ENCODE peak calls at places on chromosomes 3 and 15, in eight cellular contexts. A is HFF-Myc, B is astrocyte of the cerebellum, P is SK-N-SH, C is cardiac fibroblast, E is stomach, N is Panc1, D is PC-3. O is an unnamed sample.
A peak's percentile ranks its signal among the peaks of the same experiment; 100 is the strongest.

GRCh38 chr15:71596672-71597071 is 213.7 kb upstream of the NR2E3 start:
- DNase-seq in D (no peak), B (peak; percentile 78), C (no peak), N (no peak), E (peak; percentile 81), P (no peak), A (no peak), O (no peak)

GRCh38 chr3:122025296-122025695 is 3.2 kb upstream of the ILDR1 start:
- DNase-seq in A (no peak), D (no peak), P (no peak), C (no peak), B (no peak), E (no peak), N (no peak), O (no peak)

GRCh38 chr15:78950906-78951840 is 6.3 kb upstream of the CTSH start:
- DNase-seq in E (no peak), P (no peak), A (no peak), B (no peak), D (peak; percentile 60), N (peak; percentile 28), C (no peak), O (no peak)

GRCh38 chr3:35970793-35971192 is 331.5 kb downstream of the ARPP21 start:
- DNase-seq in P (no peak), D (peak; percentile 44), B (no peak), N (no peak), E (no peak), A (no peak), C (no peak), O (no peak)

GRCh38 chr3:117131259-117131658 is 421.7 kb downstream of the TUSC7 start:
- DNase-seq in E (peak; percentile 40), N (no peak), B (no peak), C (no peak), P (no peak), A (no peak), D (no peak), O (no peak)

GRCh38 chr15:84979651-84980050 is 2.0 kb upstream of the PDE8A start:
- DNase-seq in D (no peak), P (no peak), N (no peak), C (no peak), E (no peak), B (no peak), A (no peak), O (no peak)

GRCh38 chr15:68674975-68675374 is 96.2 kb downstream of the CORO2B start:
- DNase-seq in B (no peak), A (no peak), P (no peak), N (no peak), D (no peak), E (no peak), C (peak; percentile 43), O (no peak)

GRCh38 chr3:194333212-194333980 is 17.7 kb downstream of the CPN2 start:
- DNase-seq in E (peak; percentile 90), D (peak; percentile 95), C (peak; percentile 89), P (peak; percentile 90), A (peak; percentile 61), B (peak; percentile 57), N (no peak), O (peak; percentile 67)

GRCh38 chr15:40222146-40222545 is 16.7 kb upstream of the PAK6 start:
- DNase-seq in B (no peak), D (no peak), P (no peak), A (no peak), C (no peak), N (no peak), E (no peak), O (no peak)

GRCh38 chr3:36444909-36445308 is 64.6 kb downstream of the STAC start:
- DNase-seq in P (no peak), E (no peak), A (no peak), B (no peak), C (peak; percentile 71), N (peak; percentile 13), D (peak; percentile 53), O (no peak)

GRCh38 chr15:64285871-64286270 is 70.1 kb downstream of the CSNK1G1 start:
- DNase-seq in P (no peak), C (no peak), E (no peak), N (no peak), A (no peak), D (no peak), B (no peak), O (no peak)

GRCh38 chr3:111667621-111668239 is 72.6 kb upstream of the ZBED2 start:
- DNase-seq in N (no peak), B (no peak), E (no peak), A (no peak), C (peak; percentile 47), P (no peak), D (no peak), O (peak; percentile 98)

GRCh38 chr15:48381861-48382260 is 50.6 kb downstream of the DUT start:
- DNase-seq in P (no peak), B (no peak), A (no peak), C (no peak), E (no peak), N (no peak), D (no peak), O (no peak)

GRCh38 chr3:346186-346585 is 149.6 kb downstream of the CHL1 start:
- DNase-seq in B (no peak), E (no peak), A (no peak), N (no peak), P (no peak), D (peak; percentile 83), C (no peak), O (no peak)

GRCh38 chr3:159824341-159824740 is 164.3 kb upstream of the IL12A start:
- DNase-seq in A (no peak), N (peak; percentile 56), E (no peak), D (peak; percentile 96), B (peak; percentile 53), P (no peak), C (peak; percentile 94), O (no peak)

GRCh38 chr15:81050259-81050658 is 49.5 kb downstream of the TLNRD1 start:
- DNase-seq in B (no peak), E (no peak), C (no peak), N (no peak), D (no peak), A (no peak), P (no peak), O (no peak)

GRCh38 chr3:13202744-13203397 is 129.6 kb upstream of the IQSEC1 start:
- DNase-seq in B (no peak), D (no peak), P (no peak), A (no peak), N (no peak), C (no peak), E (no peak), O (no peak)

GRCh38 chr3:72111265-72111972 is 326.5 kb upstream of the PROK2 start:
- DNase-seq in P (no peak), D (no peak), C (no peak), A (no peak), N (no peak), B (no peak), E (no peak), O (no peak)

GRCh38 chr3:131047582-131047981 is 20.9 kb downstream of the NEK11 start:
- DNase-seq in P (no peak), E (no peak), N (no peak), B (no peak), C (no peak), A (no peak), D (no peak), O (no peak)

GRCh38 chr3:61715886-61716527 is 154.6 kb downstream of the PTPRG start:
- DNase-seq in N (no peak), D (no peak), B (no peak), E (no peak), C (no peak), A (no peak), P (no peak), O (no peak)

GRCh38 chr3:105807146-105807545 is 61.7 kb downstream of the CBLB start:
- DNase-seq in C (no peak), N (no peak), D (no peak), E (no peak), A (no peak), P (no peak), B (no peak), O (no peak)

GRCh38 chr3:54120657-54121403 is 1.5 kb upstream of the CACNA2D3 start:
- DNase-seq in D (no peak), N (no peak), E (peak; percentile 27), B (no peak), A (no peak), P (peak; percentile 49), C (peak; percentile 14), O (no peak)
- H3K4me3 ChIP-seq in D (no peak overlapping the region), N (peak overlapping the region; percentile 15), E (peak overlapping the region; percentile 62), B (peak overlapping the region; percentile 33), A (no peak overlapping the region), P (no peak overlapping the region), C (peak overlapping the region; percentile 55), O (no peak overlapping the region)

GRCh38 chr3:138914870-138915502 is 32.0 kb downstream of the FOXL2 start:
- DNase-seq in P (no peak), D (peak; percentile 85), E (no peak), A (no peak), B (no peak), C (peak; percentile 85), N (peak; percentile 51), O (peak; percentile 22)
- H3K4me3 ChIP-seq in P (peak overlapping the region; percentile 64), D (peak overlapping the region; percentile 94), E (peak overlapping the region; percentile 66), A (peak overlapping the region; percentile 71), B (peak overlapping the region; percentile 72), C (peak overlapping the region; percentile 55), N (peak overlapping the region; percentile 69), O (peak overlapping the region; percentile 74)

GRCh38 chr15:77838595-77838994 is 205.9 kb upstream of the LINGO1 start:
- DNase-seq in A (no peak), C (no peak), B (no peak), E (no peak), D (no peak), P (no peak), N (no peak), O (no peak)

GRCh38 chr15:77839970-77840609 is 207.4 kb upstream of the LINGO1 start:
- DNase-seq in C (no peak), B (no peak), D (no peak), P (no peak), E (no peak), A (no peak), N (no peak), O (no peak)

GRCh38 chr15:77840962-77841361 is 208.2 kb upstream of the LINGO1 start:
- DNase-seq in P (no peak), E (no peak), D (peak; percentile 88), B (peak; percentile 95), C (peak; percentile 89), A (peak; percentile 21), N (no peak), O (no peak)

GRCh38 chr15:77838061-77838460 is 205.3 kb upstream of the LINGO1 start:
- DNase-seq in P (no peak), A (no peak), D (peak; percentile 33), E (no peak), C (no peak), B (peak; percentile 22), N (no peak), O (no peak)

GRCh38 chr15:77839431-77839830 is 206.7 kb upstream of the LINGO1 start:
- DNase-seq in N (no peak), B (no peak), C (no peak), E (no peak), D (no peak), P (no peak), A (no peak), O (no peak)
- H3K4me3 ChIP-seq in N (no peak overlapping the region), B (no peak overlapping the region), C (no peak overlapping the region), E (no peak overlapping the region), D (no peak overlapping the region), P (no peak overlapping the region), A (no peak overlapping the region), O (no peak overlapping the region)

DNA sequence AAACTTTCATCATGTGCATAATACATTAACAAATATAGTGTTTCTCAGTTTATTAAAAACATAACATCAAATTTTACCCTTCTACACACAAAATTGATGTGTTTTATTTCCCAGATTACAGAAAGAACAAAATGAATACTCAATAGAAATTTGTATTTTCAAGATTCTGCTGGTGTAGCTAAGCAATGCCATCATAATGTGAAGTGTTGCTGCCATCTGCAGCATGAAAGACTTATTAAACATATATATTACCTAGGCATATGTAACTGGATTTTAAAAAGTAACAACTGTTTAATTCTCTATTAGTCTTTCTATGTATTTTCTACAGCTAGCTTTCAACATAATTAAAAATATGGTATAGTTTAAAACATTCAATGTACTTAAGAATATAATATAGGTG is 27.5 kb downstream of the PLSCR5 start:
- DNase-seq in N (no peak), A (no peak), E (no peak), C (peak; percentile 84), B (peak; percentile 59), P (peak; percentile 1), D (peak; percentile 76), O (peak; percentile 9)
- H3K4me3 ChIP-seq in N (no peak overlapping the region), A (no peak overlapping the region), E (no peak overlapping the region), C (no peak overlapping the region), B (no peak overlapping the region), P (no peak overlapping the region), D (no peak overlapping the region), O (no peak overlapping the region)

O was measured in Jurkat, Clone E6-1.